ENCODE peak calls at places on chromosomes 4 and X, in ten cellular contexts. H is endothelial cell; X is skeletal muscle cell; V is G401; J is HEK293T; G is astrocyte of the spinal cord; Y is amygdala; N is activated T-helper 1 cell treated with Interleukin-2 at 50 U/mL for 16 hours; Q is activated naive CD4-positive, alpha-beta T cell treated with anti-CD3 and anti-CD28 coated beads, Interleukin-2, amount 50 U/mL, for 72 hours; T is H9. L is an unnamed sample.

GRCh38 chrX:136639506-136640176 is 8.3 kb upstream of the CD40LG start:
- DNase-seq in H (no peak), X (peak), V (no peak), J (no peak), G (peak), Y (no peak), N (no peak), Q (no peak), T (no peak), L (no peak)

GRCh38 chrX:13334491-13334890 is 14.6 kb upstream of the ATXN3L start:
- DNase-seq in H (no peak), X (no peak), V (no peak), J (no peak), G (no peak), Y (no peak), N (no peak), Q (no peak), T (no peak), L (no peak)

GRCh38 chrX:111181883-111182400 is 86.0 kb downstream of the PAK3 start:
- DNase-seq in H (no peak), X (no peak), V (no peak), J (no peak), G (no peak), Y (no peak), N (no peak), Q (no peak), T (no peak), L (no peak)

GRCh38 chrX:27808226-27808625 is 436 bp downstream of the MAGEB10 start:
- DNase-seq in H (no peak), X (no peak), V (no peak), J (no peak), G (no peak), Y (no peak), N (no peak), Q (no peak), T (no peak), L (no peak)

GRCh38 chrX:50082741-50083140 is 118.1 kb downstream of the AKAP4 start:
- DNase-seq in H (no peak), X (no peak), V (no peak), J (no peak), G (no peak), Y (no peak), N (no peak), Q (no peak), T (no peak), L (no peak)

GRCh38 chr4:183635333-183635732 is 23.7 kb downstream of the RWDD4 start:
- DNase-seq in H (peak), X (no peak), V (peak), J (no peak), G (no peak), Y (no peak), N (no peak), Q (no peak), T (peak), L (no peak)

GRCh38 chrX:46574941-46575381 is 1.4 kb downstream of the CHST7 start:
- DNase-seq in H (peak), X (no peak), V (no peak), J (no peak), G (no peak), Y (no peak), N (peak), Q (peak), T (peak), L (peak)

GRCh38 chr4:26071688-26072087 is 157.7 kb downstream of the SMIM20 start:
- DNase-seq in H (no peak), X (no peak), V (no peak), J (no peak), G (no peak), Y (no peak), N (no peak), Q (no peak), T (no peak), L (no peak)

GRCh38 chr4:169222768-169223167 is 48.0 kb downstream of the SH3RF1 start:
- DNase-seq in H (no peak), X (no peak), V (no peak), J (no peak), G (no peak), Y (no peak), N (no peak), Q (no peak), T (no peak), L (no peak)

GRCh38 chr4:47662975-47663374 is 174.9 kb downstream of the CORIN start:
- DNase-seq in H (peak), X (no peak), V (no peak), J (no peak), G (no peak), Y (no peak), N (no peak), Q (peak), T (no peak), L (peak)

GRCh38 chrX:49077941-49078340 is 1.7 kb downstream of the WDR45 start:
- DNase-seq in H (no peak), X (no peak), V (no peak), J (no peak), G (no peak), Y (no peak), N (no peak), Q (no peak), T (no peak), L (no peak)

GRCh38 chr4:82017680-82018079 is 356.1 kb downstream of the HNRNPD start:
- DNase-seq in H (peak), X (no peak), V (no peak), J (peak), G (peak), Y (no peak), N (no peak), Q (peak), T (no peak), L (peak)

GRCh38 chr4:92091335-92091734 is 212.4 kb upstream of the GRID2 start:
- DNase-seq in H (no peak), X (no peak), V (no peak), J (no peak), G (no peak), Y (no peak), N (no peak), Q (no peak), T (peak), L (no peak)

GRCh38 chrX:130625381-130625780 is 223.6 kb downstream of the RBMX2 start:
- DNase-seq in H (no peak), X (no peak), V (no peak), J (no peak), G (peak), Y (no peak), N (no peak), Q (no peak), T (no peak), L (no peak)

GRCh38 chr4:11635336-11635735 is 206.6 kb upstream of the HS3ST1 start:
- DNase-seq in H (no peak), X (peak), V (no peak), J (no peak), G (peak), Y (no peak), N (no peak), Q (no peak), T (no peak), L (no peak)

GRCh38 chr4:81905966-81906365 is 434.3 kb upstream of the RASGEF1B start:
- DNase-seq in H (no peak), X (no peak), V (no peak), J (no peak), G (no peak), Y (no peak), N (no peak), Q (no peak), T (no peak), L (no peak)

GRCh38 chr4:65296246-65296645 is 374.0 kb downstream of the EPHA5 start:
- DNase-seq in H (no peak), X (no peak), V (no peak), J (no peak), G (no peak), Y (no peak), N (no peak), Q (no peak), T (no peak), L (no peak)

GRCh38 chr4:137307806-137308205 is 224.5 kb downstream of the PCDH18 start:
- DNase-seq in H (no peak), X (peak), V (no peak), J (no peak), G (peak), Y (no peak), N (no peak), Q (no peak), T (no peak), L (no peak)

GRCh38 chrX:72314881-72315280 is 9.2 kb upstream of the CITED1 start:
- DNase-seq in H (no peak), X (no peak), V (no peak), J (no peak), G (no peak), Y (no peak), N (no peak), Q (no peak), T (no peak), L (no peak)

GRCh38 chrX:27186671-27187070 is 276.5 kb downstream of the PPP4R3C start:
- DNase-seq in H (no peak), X (peak), V (peak), J (peak), G (peak), Y (no peak), N (no peak), Q (peak), T (peak), L (peak)

GRCh38 chrX:153685179-153685536 is 2.6 kb upstream of the SLC6A8 start:
- DNase-seq in H (no peak), X (no peak), V (no peak), J (no peak), G (no peak), Y (no peak), N (no peak), Q (no peak), T (no peak), L (no peak)

GRCh38 chr4:1347410-1347864 is 429 bp downstream of the UVSSA start:
- DNase-seq in H (peak), X (peak), V (peak), J (peak), G (peak), Y (no peak), N (peak), Q (peak), T (peak), L (peak)

GRCh38 chr4:71270901-71271300 is 67.9 kb upstream of the SLC4A4 start:
- DNase-seq in H (peak), X (no peak), V (no peak), J (peak), G (peak), Y (no peak), N (no peak), Q (peak), T (peak), L (peak)

GRCh38 chrX:10239611-10240064 is 82.9 kb downstream of the CLCN4 start:
- DNase-seq in H (no peak), X (peak), V (no peak), J (no peak), G (peak), Y (no peak), N (no peak), Q (no peak), T (no peak), L (no peak)

GRCh38 chrX:29043751-29044150 is 456.5 kb downstream of the IL1RAPL1 start:
- DNase-seq in H (no peak), X (no peak), V (no peak), J (no peak), G (no peak), Y (no peak), N (no peak), Q (no peak), T (no peak), L (no peak)

GRCh38 chr4:7323872-7324650 is 110.7 kb downstream of the PSAPL1 start:
- DNase-seq in H (no peak), X (no peak), V (peak), J (peak), G (no peak), Y (no peak), N (no peak), Q (no peak), T (no peak), L (no peak)

GRCh38 chr4:163911891-163912290 is 417.4 kb downstream of the TMA16 start:
- DNase-seq in H (no peak), X (no peak), V (no peak), J (no peak), G (peak), Y (no peak), N (no peak), Q (no peak), T (no peak), L (no peak)

GRCh38 chr4:107035711-107036601 is at the start of gene DKK2:
- DNase-seq in H (peak), X (no peak), V (peak), J (peak), G (peak), Y (no peak), N (no peak), Q (peak), T (peak), L (no peak)

GRCh38 chrX:24846551-24847170 is 152.9 kb downstream of the POLA1 start:
- DNase-seq in H (no peak), X (no peak), V (peak), J (no peak), G (no peak), Y (no peak), N (no peak), Q (no peak), T (no peak), L (no peak)

GRCh38 chr4:113773014-113773413 is 11.5 kb upstream of the CAMK2D start:
- DNase-seq in H (no peak), X (no peak), V (no peak), J (no peak), G (no peak), Y (no peak), N (no peak), Q (no peak), T (no peak), L (peak)

GRCh38 chr4:3221996-3222395 is 27.0 kb upstream of the MSANTD1 start:
- DNase-seq in H (no peak), X (no peak), V (no peak), J (no peak), G (no peak), Y (no peak), N (no peak), Q (no peak), T (no peak), L (no peak)

GRCh38 chr4:143344011-143344410 is 7.3 kb downstream of the GAB1 start:
- DNase-seq in H (no peak), X (no peak), V (no peak), J (no peak), G (no peak), Y (peak), N (no peak), Q (no peak), T (no peak), L (no peak)

GRCh38 chr4:21113496-21114213 is 413.4 kb downstream of the PACRGL start:
- DNase-seq in H (no peak), X (no peak), V (peak), J (no peak), G (peak), Y (no peak), N (no peak), Q (no peak), T (no peak), L (no peak)

GRCh38 chr4:153393397-153393796 is 48.9 kb downstream of the MND1 start:
- DNase-seq in H (no peak), X (peak), V (no peak), J (no peak), G (peak), Y (no peak), N (no peak), Q (no peak), T (no peak), L (no peak)

GRCh38 chr4:54539500-54540029 is 118.2 kb upstream of the KIT start:
- DNase-seq in H (peak), X (no peak), V (peak), J (peak), G (peak), Y (peak), N (no peak), Q (no peak), T (peak), L (no peak)

GRCh38 chrX:40107291-40108083 is 9.7 kb upstream of the BCOR start:
- DNase-seq in H (no peak), X (no peak), V (peak), J (peak), G (no peak), Y (peak), N (no peak), Q (no peak), T (peak), L (no peak)

GRCh38 chrX:57583477-57583876 is 8.3 kb upstream of the ZXDB start:
- DNase-seq in H (no peak), X (no peak), V (no peak), J (no peak), G (no peak), Y (no peak), N (no peak), Q (no peak), T (no peak), L (no peak)

L was measured in activated CD4-positive, alpha-beta T cell treated with anti-CD3 and anti-CD28 coated beads, Interleukin-2, amount 10 ng/mL, durations not matched to agents 7 days and 5 days.